ENCODE peak calls at places on chromosomes 1 and 21, in five cellular contexts. X is CD8-positive, alpha-beta T cell; H is stomach; R is SK-N-SH; C is neural progenitor cell. Q is an unnamed sample.

GRCh38 chr1:8816306-8816705 is 1.1 kb downstream of the RERE start:
- DNase-seq in X (no peak), H (no peak), R (no peak), C (no peak), Q (no peak)

GRCh38 chr1:41863683-41864082 is 55.0 kb downstream of the HIVEP3 start:
- DNase-seq in X (no peak), H (no peak), R (no peak), C (no peak), Q (no peak)

GRCh38 chr1:104295516-104295915 is 545.8 kb downstream of the AMY1C start:
- DNase-seq in X (no peak), H (no peak), R (no peak), C (no peak), Q (no peak)

GRCh38 chr1:57860931-57861600 is 437.2 kb upstream of the DAB1 start:
- DNase-seq in X (no peak), H (no peak), R (no peak), C (no peak), Q (no peak)

GRCh38 chr1:10065760-10066159 is 33.0 kb downstream of the UBE4B start:
- DNase-seq in X (no peak), H (no peak), R (no peak), C (no peak), Q (no peak)

GRCh38 chr1:156146749-156147405 is 6.5 kb upstream of the SEMA4A start:
- DNase-seq in X (no peak), H (peak; percentile 71), R (no peak), C (no peak), Q (no peak)

GRCh38 chr21:29293495-29293894 is 5.2 kb upstream of the BACH1 start:
- DNase-seq in X (no peak), H (no peak), R (no peak), C (no peak), Q (no peak)

GRCh38 chr1:23824711-23825075 is 536 bp downstream of the HMGCL start:
- DNase-seq in X (no peak), H (no peak), R (no peak), C (peak; percentile 8), Q (no peak)

GRCh38 chr1:226403522-226404034 is 4.3 kb downstream of the PARP1 start:
- DNase-seq in X (no peak), H (no peak), R (peak; percentile 60), C (no peak), Q (no peak)

GRCh38 chr1:43978551-43979260 is at the start of gene B4GALT2:
- DNase-seq in X (peak; percentile 25), H (peak; percentile 43), R (peak; percentile 94), C (peak; percentile 69), Q (no peak)

GRCh38 chr1:167548059-167548932 is 5.3 kb downstream of the CREG1 start:
- DNase-seq in X (no peak), H (no peak), R (no peak), C (no peak), Q (no peak)

GRCh38 chr21:37767984-37768383 is 148.3 kb downstream of the KCNJ6 start:
- DNase-seq in X (no peak), H (no peak), R (no peak), C (no peak), Q (no peak)

GRCh38 chr1:205775717-205776056 is 405 bp upstream of the RAB29 start:
- DNase-seq in X (no peak), H (no peak), R (no peak), C (no peak), Q (no peak)
- H3K27ac ChIP-seq in X (peak overlapping the region; percentile 86), H (no peak overlapping the region), R (no peak overlapping the region), C (no peak overlapping the region), Q (peak overlapping the region; percentile 37)

DNA sequence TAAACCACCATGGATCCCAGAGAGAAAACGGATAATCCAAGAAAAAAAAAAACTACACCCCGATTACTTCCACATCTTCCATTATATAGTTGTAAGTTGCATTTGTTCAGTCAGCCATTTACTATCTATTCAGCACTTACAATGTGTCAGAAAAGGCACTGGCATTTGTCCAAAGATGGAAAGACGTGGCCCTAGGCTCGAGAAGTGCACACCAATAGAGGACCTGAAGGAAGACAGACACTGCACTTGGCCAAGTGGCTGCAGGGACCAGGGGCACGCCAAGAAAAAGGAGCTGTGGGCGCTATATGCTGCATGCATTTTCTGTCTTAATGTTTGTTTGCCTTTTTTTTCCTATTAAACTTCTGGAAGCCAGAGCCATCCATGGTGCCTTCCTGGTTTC is 45.2 kb upstream of the LYST start:
- DNase-seq in X (no peak), H (no peak), R (no peak), C (no peak), Q (no peak)
- H3K4me1 ChIP-seq in X (no peaks in the 10 kb centered on the region), H (peaks cover 18% of the 10 kb centered on the region), R (peaks cover 35% of the 10 kb centered on the region), C (peaks cover 11% of the 10 kb centered on the region), Q (peaks cover 19% of the 10 kb centered on the region)

DNA sequence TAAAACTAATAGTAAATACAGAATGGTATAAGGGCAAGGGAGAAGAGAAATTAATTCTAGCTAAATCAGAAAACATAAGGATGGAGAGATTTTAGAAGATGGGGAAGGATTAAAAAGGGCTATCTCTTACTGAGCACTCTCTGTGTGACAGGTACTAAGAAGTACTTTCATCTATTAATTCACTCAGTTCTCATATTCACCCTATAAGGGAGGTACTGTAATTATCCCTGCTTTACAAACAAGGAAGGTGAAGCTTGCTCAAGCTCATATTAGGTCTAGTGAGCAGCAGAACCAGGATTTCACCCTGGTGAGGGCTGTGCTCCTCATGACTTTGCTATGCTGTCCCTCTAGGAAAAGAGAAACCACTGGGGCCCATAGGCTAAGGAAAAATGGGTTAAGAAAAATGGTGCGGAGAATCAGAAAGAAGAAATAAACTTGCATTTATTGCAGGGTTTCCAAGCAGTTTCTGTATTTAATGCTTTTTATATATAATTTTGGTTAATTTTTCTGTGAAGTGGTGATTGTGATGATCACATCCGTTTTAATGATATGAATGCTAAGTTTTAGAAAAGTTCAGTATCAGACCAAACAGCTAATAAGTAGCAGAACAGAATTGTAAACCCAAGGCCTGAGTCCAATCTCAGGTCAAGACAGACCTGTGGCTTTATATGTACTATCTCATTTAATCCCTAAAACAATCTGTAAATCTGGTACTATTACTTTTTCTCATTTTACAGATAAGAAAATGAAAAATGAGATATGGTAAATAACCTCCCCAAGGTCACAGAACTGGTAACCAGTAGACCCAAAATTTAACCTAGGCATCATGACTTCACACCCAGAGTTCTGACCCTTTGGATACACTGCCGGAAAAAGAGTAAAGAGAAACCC is 1.7 kb downstream of the PCNX2 start:
- DNase-seq in X (no peak), H (no peak), R (no peak), C (no peak), Q (no peak)
- H3K27ac ChIP-seq in X (no peak overlapping the region), H (no peak overlapping the region), R (no peak overlapping the region), C (no peak overlapping the region), Q (no peak overlapping the region)

DNA sequence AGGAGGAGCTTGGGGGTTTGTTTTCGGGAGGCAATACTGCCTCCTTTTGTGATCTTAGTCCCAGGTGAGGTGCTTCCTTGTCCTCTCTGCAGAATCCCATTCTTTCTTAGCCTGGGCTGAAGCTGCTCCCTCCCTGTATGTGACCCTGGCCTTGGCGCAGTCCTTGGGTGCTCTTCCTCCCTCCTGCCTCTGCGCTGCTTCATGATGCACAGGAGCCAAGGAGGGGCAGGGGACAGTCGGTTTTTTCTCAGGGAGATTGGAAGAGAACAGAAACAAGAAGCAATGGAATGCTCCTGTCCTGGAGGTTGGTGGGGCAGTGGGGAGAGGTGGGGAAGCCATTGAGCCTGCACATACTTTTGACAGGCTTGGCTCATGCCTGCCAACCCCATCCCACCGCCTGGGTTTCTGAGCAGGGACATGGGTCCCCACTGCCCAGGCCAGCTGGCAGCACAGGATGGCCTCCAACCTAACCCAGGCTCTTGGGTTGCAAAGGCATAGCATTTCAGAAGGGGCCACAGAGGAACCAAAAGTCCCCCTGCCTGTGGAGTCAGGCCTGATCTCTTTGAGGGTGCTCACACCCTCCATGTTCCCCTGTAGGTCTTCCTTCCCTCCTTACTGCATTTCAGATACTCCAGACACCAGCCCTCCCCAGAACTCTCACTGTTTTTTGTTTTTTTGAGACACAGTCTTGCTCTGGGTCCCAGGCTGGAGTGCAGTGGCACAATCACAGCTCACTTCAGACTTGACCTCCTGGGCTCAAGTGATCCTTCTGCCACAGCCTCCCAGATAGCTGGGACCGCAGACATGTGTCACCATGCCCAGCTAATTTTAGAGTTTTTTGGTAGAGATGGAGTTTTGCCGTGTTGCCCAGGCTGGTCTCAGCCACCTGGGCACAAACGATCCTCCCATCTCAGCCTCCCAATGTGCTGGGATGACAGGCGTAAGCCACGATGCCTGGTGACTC is 16.1 kb downstream of the IL6R start:
- DNase-seq in X (no peak), H (no peak), R (no peak), C (no peak), Q (no peak)
- H3K4me1 ChIP-seq in X (peaks cover 59% of the 10 kb centered on the region), H (peaks cover 99% of the 10 kb centered on the region), R (peaks cover 48% of the 10 kb centered on the region), C (peaks cover 9% of the 10 kb centered on the region), Q (peaks cover 85% of the 10 kb centered on the region)

GRCh38 chr1:174160603-174161002 is 1.3 kb downstream of the RABGAP1L start:
- DNase-seq in X (no peak), H (no peak), R (no peak), C (no peak), Q (no peak)

GRCh38 chr1:174159253-174160108 is at the start of gene RABGAP1L:
- DNase-seq in X (peak; percentile 90), H (peak; percentile 95), R (peak; percentile 97), C (peak; percentile 97), Q (no peak)

GRCh38 chr1:174160109-174160473 is 771 bp downstream of the RABGAP1L start:
- DNase-seq in X (no peak), H (peak; percentile 66), R (peak; percentile 49), C (peak; percentile 39), Q (peak; percentile 88)

GRCh38 chr1:174158767-174159252 is 510 bp upstream of the RABGAP1L start:
- DNase-seq in X (no peak), H (no peak), R (no peak), C (no peak), Q (no peak)

DNA sequence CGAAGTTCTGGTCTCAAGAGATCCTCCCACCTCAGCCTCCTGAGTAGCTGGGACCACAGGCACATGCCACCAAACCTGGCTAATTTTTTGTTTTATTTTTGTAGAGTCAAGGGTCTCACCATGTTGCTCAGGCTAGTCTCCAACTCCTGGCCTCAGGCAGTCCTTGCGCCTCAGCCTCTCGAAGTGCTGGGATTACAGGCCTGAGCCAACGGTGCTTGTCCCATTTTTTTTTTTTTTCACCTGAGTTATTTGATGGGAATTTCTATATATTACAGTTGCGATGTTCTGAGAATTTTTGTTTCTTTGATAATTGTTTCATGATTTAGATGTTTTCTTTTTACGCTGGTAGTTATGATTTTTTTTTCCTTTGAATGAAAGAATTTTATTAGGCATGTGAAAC is 2.5 kb downstream of the RABGAP1L start:
- DNase-seq in X (no peak), H (no peak), R (no peak), C (no peak), Q (no peak)
- H3K27ac ChIP-seq in X (no peak overlapping the region), H (no peak overlapping the region), R (no peak overlapping the region), C (no peak overlapping the region), Q (no peak overlapping the region)

GRCh38 chr1:200183637-200184036 is 156.1 kb downstream of the NR5A2 start:
- DNase-seq in X (no peak), H (no peak), R (no peak), C (no peak), Q (no peak)
- H3K4me1 ChIP-seq in X (no peaks in the 10 kb centered on the region), H (peaks cover 13% of the 10 kb centered on the region), R (peaks cover 19% of the 10 kb centered on the region), C (no peaks in the 10 kb centered on the region), Q (no peaks in the 10 kb centered on the region)

GRCh38 chr1:180921891-180922636 is 9.4 kb downstream of the KIAA1614 start:
- DNase-seq in X (no peak), H (no peak), R (no peak), C (no peak), Q (no peak)
- H3K27ac ChIP-seq in X (no peak overlapping the region), H (no peak overlapping the region), R (no peak overlapping the region), C (peak overlapping the region; percentile 71), Q (no peak overlapping the region)

GRCh38 chr21:45484318-45484717 is 57.9 kb downstream of the SLC19A1 start:
- DNase-seq in X (no peak), H (no peak), R (no peak), C (no peak), Q (no peak)
- H3K4me1 ChIP-seq in X (peaks cover 31% of the 10 kb centered on the region), H (no peaks in the 10 kb centered on the region), R (no peaks in the 10 kb centered on the region), C (peaks cover 16% of the 10 kb centered on the region), Q (peaks cover 5% of the 10 kb centered on the region)